ENCODE peak calls at places on chromosomes 16 and 17, in nine cellular contexts. G, J, X, A, R, W, C, F and N are unnamed samples.

GRCh38 chr16:75754126-75754525 is 27.8 kb upstream of the CPHXL start:
- DNase-seq in G (no peak), J (no peak), X (no peak), A (peak), R (no peak), W (no peak), C (peak), F (no peak), N (no peak)

GRCh38 chr17:8857919-8858318 is 9.6 kb downstream of the PIK3R6 start:
- DNase-seq in G (no peak), J (peak), X (no peak), A (peak), R (no peak), W (peak), C (no peak), F (no peak), N (no peak)

GRCh38 chr16:87853411-87854052 is 15.8 kb downstream of the SLC7A5 start:
- DNase-seq in G (peak), J (peak), X (peak), A (peak), R (peak), W (peak), C (peak), F (peak), N (peak)

GRCh38 chr17:41518789-41519449 is at the start of gene KRT15:
- DNase-seq in G (no peak), J (no peak), X (no peak), A (no peak), R (no peak), W (no peak), C (no peak), F (no peak), N (no peak)

GRCh38 chr16:78505544-78506371 is 406.3 kb downstream of the WWOX start:
- DNase-seq in G (peak), J (peak), X (peak), A (peak), R (no peak), W (peak), C (peak), F (no peak), N (no peak)

GRCh38 chr17:8326591-8327583 is 12.8 kb upstream of the ODF4 start:
- DNase-seq in G (peak), J (peak), X (no peak), A (peak), R (no peak), W (peak), C (peak), F (no peak), N (no peak)

GRCh38 chr16:85936761-85937343 is 37.9 kb downstream of the IRF8 start:
- DNase-seq in G (no peak), J (no peak), X (no peak), A (no peak), R (no peak), W (no peak), C (no peak), F (no peak), N (no peak)

GRCh38 chr16:83954577-83955016 is 1.6 kb downstream of the OSGIN1 start:
- DNase-seq in G (peak), J (peak), X (no peak), A (peak), R (no peak), W (peak), C (peak), F (no peak), N (no peak)

GRCh38 chr17:77235370-77236080 is 94.8 kb downstream of the SEC14L1 start:
- DNase-seq in G (peak), J (no peak), X (no peak), A (peak), R (no peak), W (no peak), C (peak), F (no peak), N (peak)

GRCh38 chr17:42414782-42415409 is 8.2 kb downstream of the CAVIN1 start:
- DNase-seq in G (no peak), J (no peak), X (no peak), A (no peak), R (peak), W (no peak), C (no peak), F (no peak), N (no peak)

GRCh38 chr16:83402160-83402794 is 405.5 kb upstream of the HSBP1 start:
- DNase-seq in G (no peak), J (peak), X (no peak), A (no peak), R (no peak), W (peak), C (no peak), F (no peak), N (no peak)

GRCh38 chr17:29215717-29216116 is 30.9 kb upstream of the CRYBA1 start:
- DNase-seq in G (no peak), J (peak), X (no peak), A (peak), R (no peak), W (no peak), C (peak), F (no peak), N (no peak)
- H3K27ac ChIP-seq in G (no peak), J (no peak), X (no peak), A (no peak), R (no peak), W (no peak), C (no peak), F (no peak), N (no peak)

GRCh38 chr17:73588291-73589095 is 55.8 kb downstream of the SDK2 start:
- DNase-seq in G (no peak), J (no peak), X (no peak), A (no peak), R (no peak), W (no peak), C (no peak), F (no peak), N (no peak)
- H3K4me3 ChIP-seq in G (no peak), J (no peak), X (no peak), A (no peak), R (no peak), W (no peak), C (no peak), F (no peak), N (no peak)

GRCh38 chr16:65318590-65319267 is 196.9 kb upstream of the CDH11 start:
- DNase-seq in G (no peak), J (peak), X (no peak), A (no peak), R (no peak), W (peak), C (no peak), F (no peak), N (no peak)
- H3K27ac ChIP-seq in G (no peak), J (no peak), X (no peak), A (no peak), R (no peak), W (no peak), C (no peak), F (no peak), N (peak)

GRCh38 chr16:49876716-49877129 is 20.8 kb upstream of the ZNF423 start:
- DNase-seq in G (peak), J (peak), X (peak), A (peak), R (no peak), W (peak), C (no peak), F (no peak), N (no peak)
- H3K4me3 ChIP-seq in G (peak), J (no peak), X (peak), A (no peak), R (no peak), W (peak), C (no peak), F (peak), N (no peak)

GRCh38 chr17:74990581-74991105 is 3.2 kb downstream of the CDR2L start:
- DNase-seq in G (no peak), J (no peak), X (no peak), A (no peak), R (no peak), W (no peak), C (no peak), F (no peak), N (no peak)
- H3K27ac ChIP-seq in G (no peak), J (no peak), X (peak), A (no peak), R (no peak), W (no peak), C (no peak), F (peak), N (no peak)

GRCh38 chr16:27317320-27317719 is 3.5 kb downstream of the IL4R start:
- DNase-seq in G (no peak), J (no peak), X (no peak), A (no peak), R (no peak), W (no peak), C (no peak), F (no peak), N (no peak)
- H3K4me3 ChIP-seq in G (no peak), J (no peak), X (peak), A (no peak), R (no peak), W (no peak), C (no peak), F (peak), N (no peak)

DNA sequence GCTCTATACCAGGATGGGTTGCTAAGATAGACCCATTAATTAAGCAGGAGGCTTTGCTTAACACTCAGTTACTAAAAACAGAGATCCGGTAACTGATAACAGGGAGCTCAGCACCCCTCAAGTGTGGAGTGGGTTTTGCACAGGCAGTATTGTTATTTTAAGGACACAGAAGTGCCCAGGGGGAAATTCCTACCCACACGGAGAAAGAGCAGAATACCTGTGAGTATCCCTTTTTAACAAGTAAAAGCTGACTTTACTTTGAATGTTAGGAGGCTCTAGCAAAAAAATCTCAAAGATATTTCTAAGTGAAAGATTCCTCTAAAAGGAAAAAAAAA is 32.8 kb upstream of the HAS3 start:
- DNase-seq in G (no peak), J (no peak), X (no peak), A (no peak), R (no peak), W (no peak), C (no peak), F (no peak), N (no peak)
- H3K27ac ChIP-seq in G (no peak), J (peak), X (peak), A (peak), R (no peak), W (peak), C (no peak), F (peak), N (no peak)